ENCODE peak calls at places on chromosomes 16 and 17, in nine cellular contexts. H is astrocyte of the spinal cord; Z is EL; I is retina; K is dermis blood vessel endothelial cell; S is NCI-H510A treated with DMSO at 0.1 percent for 48 hours; N is GM20000; P is activated T-cell treated with anti-CD3 and anti-CD28 coated beads, Interleukin-2, amount 50 U/mL, for 4 hours; W is right cardiac atrium. Y is an unnamed sample.

GRCh38 chr17:5947701-5948180 is 122.4 kb upstream of the WSCD1 start:
- DNase-seq in I (no peak), N (no peak), K (no peak), P (no peak), Z (no peak), S (no peak), H (no peak), W (no peak), Y (no peak)

GRCh38 chr16:1275791-1276579 is 20.1 kb downstream of the TPSD1 start:
- DNase-seq in S (no peak), P (no peak), Z (no peak), K (no peak), H (no peak), I (no peak), W (no peak), N (no peak), Y (peak)

GRCh38 chr17:7380855-7381683 is at the start of gene TNK1:
- DNase-seq in K (no peak), P (no peak), H (no peak), I (peak), S (no peak), N (no peak), W (peak), Z (no peak), Y (peak)

GRCh38 chr17:56786989-56787482 is 46.7 kb downstream of the C17orf67 start:
- DNase-seq in I (no peak), P (peak), S (no peak), W (no peak), H (peak), K (peak), Z (peak), N (no peak), Y (peak)

GRCh38 chr17:49035470-49036269 is 38.5 kb downstream of the IGF2BP1 start:
- DNase-seq in K (peak), W (peak), Z (peak), N (peak), P (no peak), S (peak), H (peak), I (peak), Y (peak)

GRCh38 chr17:40582328-40582901 is 17.1 kb upstream of the CCR7 start:
- DNase-seq in K (peak), H (no peak), I (no peak), Z (no peak), P (peak), W (peak), N (peak), S (peak), Y (peak)

GRCh38 chr16:89764711-89765201 is 43.4 kb downstream of the ZNF276 start:
- DNase-seq in N (peak), Z (no peak), I (no peak), P (peak), W (peak), S (no peak), H (no peak), K (no peak), Y (no peak)

GRCh38 chr17:79913896-79914812 is 74.9 kb upstream of the CBX4 start:
- DNase-seq in W (no peak), Z (no peak), I (no peak), K (no peak), H (no peak), N (no peak), S (no peak), P (no peak), Y (no peak)

GRCh38 chr17:21025446-21025845 is 17.4 kb downstream of the USP22 start:
- DNase-seq in Z (no peak), K (no peak), S (no peak), I (no peak), H (no peak), P (no peak), W (no peak), N (no peak), Y (no peak)

GRCh38 chr17:47896672-47897490 is 845 bp downstream of the SP2 start:
- DNase-seq in Z (peak), S (no peak), W (no peak), I (no peak), K (peak), N (no peak), H (no peak), P (no peak), Y (no peak)

GRCh38 chr17:7238418-7239090 is 703 bp downstream of the PHF23 start:
- DNase-seq in K (peak), I (peak), S (no peak), P (no peak), H (no peak), Z (peak), N (peak), W (peak), Y (peak)

GRCh38 chr17:80474933-80475915 is 1.2 kb downstream of the NPTX1 start:
- DNase-seq in Z (no peak), N (peak), K (no peak), S (peak), I (peak), P (no peak), H (no peak), W (peak), Y (peak)

GRCh38 chr16:81629896-81630631 is 149.0 kb upstream of the PLCG2 start:
- DNase-seq in S (no peak), H (no peak), N (no peak), W (no peak), Z (no peak), K (no peak), P (no peak), I (no peak), Y (no peak)

GRCh38 chr17:67829331-67829730 is 4.0 kb downstream of the BPTF start:
- DNase-seq in N (peak), P (no peak), I (no peak), W (no peak), H (no peak), Z (peak), K (peak), S (no peak), Y (no peak)

GRCh38 chr17:57534863-57535651 is 210.0 kb downstream of the CCDC182 start:
- DNase-seq in P (no peak), W (peak), S (peak), N (no peak), K (no peak), Z (no peak), I (no peak), H (no peak), Y (peak)

GRCh38 chr17:81381632-81382577 is 13.4 kb upstream of the BAHCC1 start:
- DNase-seq in Z (no peak), I (no peak), K (no peak), W (peak), S (no peak), H (no peak), P (no peak), N (no peak), Y (no peak)

GRCh38 chr17:19315104-19315503 is 47.4 kb downstream of the B9D1 start:
- DNase-seq in I (no peak), K (no peak), P (no peak), H (no peak), S (no peak), W (no peak), Z (no peak), N (no peak), Y (no peak)

GRCh38 chr16:82639666-82640336 is 13.0 kb downstream of the CDH13 start:
- DNase-seq in W (peak), K (peak), N (peak), S (peak), I (peak), H (peak), Z (peak), P (peak), Y (peak)

GRCh38 chr16:81621496-81621895 is 157.6 kb upstream of the PLCG2 start:
- DNase-seq in N (no peak), W (no peak), I (no peak), K (no peak), P (no peak), Z (no peak), H (no peak), S (no peak), Y (no peak)

GRCh38 chr16:87554754-87555427 is 47.4 kb upstream of the JPH3 start:
- DNase-seq in I (no peak), W (no peak), H (no peak), P (no peak), N (no peak), Z (no peak), K (no peak), S (no peak), Y (no peak)

GRCh38 chr17:73188011-73188410 is 4.8 kb upstream of the COG1 start:
- DNase-seq in I (no peak), Z (no peak), K (no peak), S (no peak), P (no peak), W (no peak), N (no peak), H (no peak), Y (no peak)

Y was measured in DMS53.